ENCODE peak calls at places on chromosomes 16 and 17, in five cellular contexts. One of them, this sample, is unnamed.

GRCh38 chr17:36524428-36524876 is 10.2 kb downstream of the MYO19 start:
- DNase-seq in IMR-90: peak; percentile 41
- DNase-seq in H1: no peak
- DNase-seq in H9: no peak
- DNase-seq in neuronal stem cell: no peak
- DNase-seq in this sample: no peak

GRCh38 chr16:7615565-7615964 is 282.9 kb downstream of the RBFOX1 start:
- DNase-seq in IMR-90: no peak
- DNase-seq in H1: no peak
- DNase-seq in H9: no peak
- DNase-seq in neuronal stem cell: no peak
- DNase-seq in this sample: no peak

GRCh38 chr17:57493171-57493570 is 236.8 kb downstream of the MSI2 start:
- DNase-seq in IMR-90: no peak
- DNase-seq in H1: no peak
- DNase-seq in H9: no peak
- DNase-seq in neuronal stem cell: no peak
- DNase-seq in this sample: no peak

GRCh38 chr16:20203277-20203676 is 124.0 kb downstream of the GP2 start:
- DNase-seq in IMR-90: no peak
- DNase-seq in H1: no peak
- DNase-seq in H9: no peak
- DNase-seq in neuronal stem cell: peak; percentile 5
- DNase-seq in this sample: no peak

GRCh38 chr16:79217375-79218011 is 383.0 kb downstream of the MAF start:
- DNase-seq in IMR-90: no peak
- DNase-seq in H1: no peak
- DNase-seq in H9: no peak
- DNase-seq in neuronal stem cell: no peak
- DNase-seq in this sample: no peak

GRCh38 chr17:77375108-77375507 is 234.3 kb downstream of the SEC14L1 start:
- DNase-seq in IMR-90: no peak
- DNase-seq in H1: no peak
- DNase-seq in H9: no peak
- DNase-seq in neuronal stem cell: no peak
- DNase-seq in this sample: no peak

GRCh38 chr16:89847056-89847929 is 19.0 kb downstream of the SPIRE2 start:
- DNase-seq in IMR-90: no peak
- DNase-seq in H1: no peak
- DNase-seq in H9: no peak
- DNase-seq in neuronal stem cell: no peak
- DNase-seq in this sample: no peak

GRCh38 chr16:48366165-48367093 is 18.8 kb downstream of the SIAH1 start:
- DNase-seq in IMR-90: peak; percentile 90
- DNase-seq in H1: no peak
- DNase-seq in H9: peak; percentile 56
- DNase-seq in neuronal stem cell: no peak
- DNase-seq in this sample: peak; percentile 90

GRCh38 chr17:73340093-73340596 is 28.3 kb upstream of the CDC42EP4 start:
- DNase-seq in IMR-90: peak; percentile 95
- DNase-seq in H1: no peak
- DNase-seq in H9: no peak
- DNase-seq in neuronal stem cell: no peak
- DNase-seq in this sample: peak; percentile 97

GRCh38 chr17:11503292-11503691 is 95.0 kb upstream of the DNAH9 start:
- DNase-seq in IMR-90: no peak
- DNase-seq in H1: no peak
- DNase-seq in H9: peak; percentile 53
- DNase-seq in neuronal stem cell: no peak
- DNase-seq in this sample: no peak

GRCh38 chr17:8542599-8542998 is 87.9 kb downstream of the MYH10 start:
- DNase-seq in IMR-90: no peak
- DNase-seq in H1: no peak
- DNase-seq in H9: no peak
- DNase-seq in neuronal stem cell: no peak
- DNase-seq in this sample: no peak

GRCh38 chr16:81652798-81653505 is 126.1 kb upstream of the PLCG2 start:
- DNase-seq in IMR-90: no peak
- DNase-seq in H1: no peak
- DNase-seq in H9: no peak
- DNase-seq in neuronal stem cell: no peak
- DNase-seq in this sample: no peak

GRCh38 chr17:50037321-50038107 is 18.4 kb upstream of the ITGA3 start:
- DNase-seq in IMR-90: peak; percentile 81
- DNase-seq in H1: no peak
- DNase-seq in H9: no peak
- DNase-seq in neuronal stem cell: no peak
- DNase-seq in this sample: peak; percentile 81

GRCh38 chr16:1310832-1311200 is 1.4 kb downstream of the UBE2I start:
- DNase-seq in IMR-90: no peak
- DNase-seq in H1: no peak
- DNase-seq in H9: no peak
- DNase-seq in neuronal stem cell: no peak
- DNase-seq in this sample: peak; percentile 23

GRCh38 chr17:56289321-56289720 is 136.0 kb downstream of the ANKFN1 start:
- DNase-seq in IMR-90: no peak
- DNase-seq in H1: no peak
- DNase-seq in H9: no peak
- DNase-seq in neuronal stem cell: no peak
- DNase-seq in this sample: no peak

GRCh38 chr16:49700928-49701685 is 154.8 kb downstream of the ZNF423 start:
- DNase-seq in IMR-90: no peak
- DNase-seq in H1: no peak
- DNase-seq in H9: no peak
- DNase-seq in neuronal stem cell: no peak
- DNase-seq in this sample: no peak
- H3K4ac ChIP-seq in IMR-90: no peak overlapping the region
- H3K4ac ChIP-seq in H1: peak overlapping the region; percentile 91
- H3K4ac ChIP-seq in H9: no peak overlapping the region
- H3K4ac ChIP-seq in neuronal stem cell: no peak overlapping the region
- H3K4ac ChIP-seq in this sample: no peak overlapping the region

DNA sequence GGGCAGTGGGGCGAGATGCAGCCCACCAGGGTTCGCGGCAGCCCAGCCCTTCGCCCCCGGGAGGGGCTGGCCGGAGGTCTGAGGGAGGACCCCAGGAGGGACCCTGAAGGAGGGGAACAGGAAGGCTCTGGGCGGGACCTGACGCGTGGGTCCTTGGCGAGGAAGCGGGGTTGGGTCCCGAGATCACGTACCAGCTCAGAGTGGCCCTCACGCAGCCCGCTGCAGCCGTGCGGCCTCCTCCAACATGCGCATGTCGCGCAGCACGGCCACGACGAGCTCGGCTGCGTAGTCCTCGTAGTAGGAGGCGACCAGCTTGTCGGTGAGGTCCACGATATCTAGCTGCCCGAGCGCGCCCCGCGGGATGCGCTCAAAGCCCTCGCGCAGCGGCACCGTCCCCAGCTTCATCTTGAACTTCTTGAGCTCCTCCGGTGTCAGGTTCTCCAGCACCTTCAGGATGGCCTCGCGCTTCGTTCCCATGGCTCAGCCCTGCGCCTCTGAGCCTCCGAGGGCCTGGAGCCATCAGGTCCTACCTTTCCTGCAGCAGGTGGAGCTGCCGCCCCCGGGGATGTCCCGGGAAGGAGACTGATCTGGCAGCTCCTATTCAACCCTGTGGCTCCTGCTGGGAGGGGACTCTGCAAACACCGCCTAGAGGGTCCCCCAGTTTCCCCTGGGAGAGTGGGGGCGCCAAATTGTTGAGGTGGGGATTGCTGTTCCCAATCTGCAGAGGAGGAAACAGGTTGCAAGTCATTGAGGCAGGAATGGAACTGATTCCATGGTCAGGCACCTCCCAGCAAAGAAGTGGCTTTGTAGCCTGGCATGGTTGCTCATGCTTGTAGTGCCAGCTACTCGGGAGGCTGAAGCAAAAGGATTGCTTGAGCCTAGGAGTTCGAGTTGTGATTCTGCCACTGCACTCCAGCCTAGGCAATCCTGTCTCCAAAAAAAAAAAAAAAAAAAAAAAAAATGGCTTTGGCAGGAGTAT is at the start of gene PYDC1:
- DNase-seq in IMR-90: no peak
- DNase-seq in H1: no peak
- DNase-seq in H9: peak; percentile 78
- DNase-seq in neuronal stem cell: no peak
- DNase-seq in this sample: no peak
- H2BK5ac ChIP-seq in IMR-90: no peak within 1 kb of the TSS
- H2BK5ac ChIP-seq in H1: peak within 1 kb of the TSS; percentile 13
- H2BK5ac ChIP-seq in H9: no peak within 1 kb of the TSS
- H2BK5ac ChIP-seq in neuronal stem cell: no peak within 1 kb of the TSS
- H2BK5ac ChIP-seq in this sample: no peak within 1 kb of the TSS

DNA sequence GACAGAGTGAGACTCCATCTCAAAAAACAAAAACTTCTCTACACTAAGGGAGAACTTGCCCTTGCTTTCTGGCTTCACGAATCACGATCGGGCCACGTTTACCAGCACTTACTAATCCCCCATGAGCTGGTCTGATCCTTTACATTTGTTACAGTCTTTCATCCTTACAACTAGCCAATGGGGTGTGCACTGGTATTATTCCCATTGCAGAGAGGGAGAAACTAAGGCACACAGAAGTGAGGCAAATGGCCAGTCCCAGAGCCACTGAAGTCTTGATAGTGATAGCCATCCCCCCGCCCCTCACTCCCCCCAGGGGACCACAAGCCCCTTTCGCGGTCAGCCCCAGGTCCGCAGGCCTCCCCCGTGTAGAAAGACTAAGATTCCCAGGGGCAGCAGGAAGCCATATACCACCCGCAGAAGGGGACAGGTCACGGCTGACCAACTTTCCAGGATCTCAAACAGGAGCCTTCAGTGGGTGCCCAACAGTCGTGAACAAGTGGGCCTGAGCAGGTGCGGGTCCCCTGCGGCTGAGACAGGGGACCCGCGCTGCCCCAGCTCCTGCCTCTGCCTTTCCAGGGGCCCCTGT is 828 bp downstream of the NATD1 start:
- DNase-seq in IMR-90: no peak
- DNase-seq in H1: no peak
- DNase-seq in H9: no peak
- DNase-seq in neuronal stem cell: no peak
- DNase-seq in this sample: no peak
- H4K91ac ChIP-seq in IMR-90: no peak overlapping the region
- H4K91ac ChIP-seq in H1: no peak overlapping the region
- H4K91ac ChIP-seq in H9: no peak overlapping the region
- H4K91ac ChIP-seq in neuronal stem cell: no peak overlapping the region
- H4K91ac ChIP-seq in this sample: no peak overlapping the region

DNA sequence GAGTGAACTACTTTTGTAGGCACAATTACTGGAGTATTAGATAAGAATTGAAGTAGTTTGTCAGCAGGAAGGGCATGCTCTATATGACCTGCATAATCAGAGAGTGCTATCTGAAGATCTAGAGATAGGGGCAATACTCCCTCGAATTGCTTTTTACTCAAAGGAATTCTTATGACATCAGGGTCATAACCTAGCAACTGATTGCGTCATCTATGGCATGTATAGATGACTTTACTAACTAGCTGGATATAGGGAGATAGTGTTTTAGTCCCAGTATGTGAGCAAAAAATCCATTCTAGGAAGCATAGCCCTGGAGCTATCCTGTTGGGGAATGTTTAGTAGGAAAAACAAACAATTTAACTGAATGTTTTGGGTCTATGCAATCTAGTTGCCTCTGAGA is 109.5 kb upstream of the ZNF267 start:
- DNase-seq in IMR-90: no peak
- DNase-seq in H1: no peak
- DNase-seq in H9: no peak
- DNase-seq in neuronal stem cell: no peak
- DNase-seq in this sample: no peak
- H3K4ac ChIP-seq in IMR-90: no peak overlapping the region
- H3K4ac ChIP-seq in H1: no peak overlapping the region
- H3K4ac ChIP-seq in H9: no peak overlapping the region
- H3K4ac ChIP-seq in neuronal stem cell: no peak overlapping the region
- H3K4ac ChIP-seq in this sample: no peak overlapping the region

GRCh38 chr17:31631759-31632158 is 227.3 kb downstream of the COPRS start:
- DNase-seq in IMR-90: no peak
- DNase-seq in H1: no peak
- DNase-seq in H9: no peak
- DNase-seq in neuronal stem cell: no peak
- DNase-seq in this sample: no peak
- H2BK5ac ChIP-seq in IMR-90: peak overlapping the region; percentile 80
- H2BK5ac ChIP-seq in H1: no peak overlapping the region
- H2BK5ac ChIP-seq in H9: no peak overlapping the region
- H2BK5ac ChIP-seq in neuronal stem cell: no peak overlapping the region
- H2BK5ac ChIP-seq in this sample: no peak overlapping the region